ENCODE peak calls at places on chromosomes 1 and 21, in six cellular contexts. One of them, this sample, is unnamed.

GRCh38 chr1:236888903-236889302 is 93.8 kb downstream of the MTR start:
- DNase-seq in body of pancreas: no peak
- DNase-seq in aorta: no peak
- DNase-seq in activated CD4-positive, alpha-beta T cell treated with anti-CD3 and anti-CD28 coated beads for 48 hours: no peak
- DNase-seq in NCI-H510A treated with DMSO at 0.1 percent for 48 hours: no peak
- DNase-seq in activated T-helper 1 cell treated with anti-CD3 and anti-CD28 coated beads, Interleukin-2, amount 50 U/mL, for 16 hours: no peak
- DNase-seq in this sample: no peak

GRCh38 chr21:36965720-36966065 is 776 bp downstream of the HLCS start:
- DNase-seq in body of pancreas: no peak
- DNase-seq in aorta: no peak
- DNase-seq in activated CD4-positive, alpha-beta T cell treated with anti-CD3 and anti-CD28 coated beads for 48 hours: peak; percentile 19
- DNase-seq in NCI-H510A treated with DMSO at 0.1 percent for 48 hours: no peak
- DNase-seq in activated T-helper 1 cell treated with anti-CD3 and anti-CD28 coated beads, Interleukin-2, amount 50 U/mL, for 16 hours: no peak
- DNase-seq in this sample: no peak

GRCh38 chr1:43367026-43367903 is 546 bp downstream of the ELOVL1 start:
- DNase-seq in body of pancreas: no peak
- DNase-seq in aorta: peak; percentile 80
- DNase-seq in activated CD4-positive, alpha-beta T cell treated with anti-CD3 and anti-CD28 coated beads for 48 hours: peak; percentile 55
- DNase-seq in NCI-H510A treated with DMSO at 0.1 percent for 48 hours: peak; percentile 97
- DNase-seq in activated T-helper 1 cell treated with anti-CD3 and anti-CD28 coated beads, Interleukin-2, amount 50 U/mL, for 16 hours: no peak
- DNase-seq in this sample: no peak

GRCh38 chr1:201614262-201615015 is 75.5 kb downstream of the NAV1 start:
- DNase-seq in body of pancreas: no peak
- DNase-seq in aorta: peak; percentile 81
- DNase-seq in activated CD4-positive, alpha-beta T cell treated with anti-CD3 and anti-CD28 coated beads for 48 hours: peak; percentile 4
- DNase-seq in NCI-H510A treated with DMSO at 0.1 percent for 48 hours: no peak
- DNase-seq in activated T-helper 1 cell treated with anti-CD3 and anti-CD28 coated beads, Interleukin-2, amount 50 U/mL, for 16 hours: no peak
- DNase-seq in this sample: no peak

GRCh38 chr1:70140894-70141293 is 64.5 kb downstream of the LRRC40 start:
- DNase-seq in body of pancreas: no peak
- DNase-seq in aorta: no peak
- DNase-seq in activated CD4-positive, alpha-beta T cell treated with anti-CD3 and anti-CD28 coated beads for 48 hours: no peak
- DNase-seq in NCI-H510A treated with DMSO at 0.1 percent for 48 hours: no peak
- DNase-seq in activated T-helper 1 cell treated with anti-CD3 and anti-CD28 coated beads, Interleukin-2, amount 50 U/mL, for 16 hours: no peak
- DNase-seq in this sample: no peak

GRCh38 chr1:223717695-223718363 is 5.5 kb downstream of the CAPN2 start:
- DNase-seq in body of pancreas: no peak
- DNase-seq in aorta: no peak
- DNase-seq in activated CD4-positive, alpha-beta T cell treated with anti-CD3 and anti-CD28 coated beads for 48 hours: no peak
- DNase-seq in NCI-H510A treated with DMSO at 0.1 percent for 48 hours: no peak
- DNase-seq in activated T-helper 1 cell treated with anti-CD3 and anti-CD28 coated beads, Interleukin-2, amount 50 U/mL, for 16 hours: no peak
- DNase-seq in this sample: peak; percentile 87

GRCh38 chr1:46183119-46183842 is 7.0 kb upstream of the P3R3URF start:
- DNase-seq in body of pancreas: peak; percentile 94
- DNase-seq in aorta: peak; percentile 92
- DNase-seq in activated CD4-positive, alpha-beta T cell treated with anti-CD3 and anti-CD28 coated beads for 48 hours: no peak
- DNase-seq in NCI-H510A treated with DMSO at 0.1 percent for 48 hours: peak; percentile 78
- DNase-seq in activated T-helper 1 cell treated with anti-CD3 and anti-CD28 coated beads, Interleukin-2, amount 50 U/mL, for 16 hours: no peak
- DNase-seq in this sample: no peak

GRCh38 chr1:229538945-229539344 is 19.6 kb downstream of the ABCB10 start:
- DNase-seq in body of pancreas: no peak
- DNase-seq in aorta: no peak
- DNase-seq in activated CD4-positive, alpha-beta T cell treated with anti-CD3 and anti-CD28 coated beads for 48 hours: no peak
- DNase-seq in NCI-H510A treated with DMSO at 0.1 percent for 48 hours: no peak
- DNase-seq in activated T-helper 1 cell treated with anti-CD3 and anti-CD28 coated beads, Interleukin-2, amount 50 U/mL, for 16 hours: no peak
- DNase-seq in this sample: no peak

GRCh38 chr21:35050348-35051286 is 1.5 kb upstream of the RUNX1 start:
- DNase-seq in body of pancreas: no peak
- DNase-seq in aorta: no peak
- DNase-seq in activated CD4-positive, alpha-beta T cell treated with anti-CD3 and anti-CD28 coated beads for 48 hours: no peak
- DNase-seq in NCI-H510A treated with DMSO at 0.1 percent for 48 hours: no peak
- DNase-seq in activated T-helper 1 cell treated with anti-CD3 and anti-CD28 coated beads, Interleukin-2, amount 50 U/mL, for 16 hours: no peak
- DNase-seq in this sample: no peak

GRCh38 chr1:94973271-94973922 is 46.5 kb upstream of the CNN3 start:
- DNase-seq in body of pancreas: no peak
- DNase-seq in aorta: no peak
- DNase-seq in activated CD4-positive, alpha-beta T cell treated with anti-CD3 and anti-CD28 coated beads for 48 hours: no peak
- DNase-seq in NCI-H510A treated with DMSO at 0.1 percent for 48 hours: no peak
- DNase-seq in activated T-helper 1 cell treated with anti-CD3 and anti-CD28 coated beads, Interleukin-2, amount 50 U/mL, for 16 hours: no peak
- DNase-seq in this sample: no peak

GRCh38 chr21:32368386-32368785 is 24.4 kb downstream of the URB1 start:
- DNase-seq in body of pancreas: no peak
- DNase-seq in aorta: no peak
- DNase-seq in activated CD4-positive, alpha-beta T cell treated with anti-CD3 and anti-CD28 coated beads for 48 hours: no peak
- DNase-seq in NCI-H510A treated with DMSO at 0.1 percent for 48 hours: no peak
- DNase-seq in activated T-helper 1 cell treated with anti-CD3 and anti-CD28 coated beads, Interleukin-2, amount 50 U/mL, for 16 hours: no peak
- DNase-seq in this sample: no peak

GRCh38 chr1:229041946-229042345 is 229.0 kb upstream of the RAB4A start:
- DNase-seq in body of pancreas: no peak
- DNase-seq in aorta: no peak
- DNase-seq in activated CD4-positive, alpha-beta T cell treated with anti-CD3 and anti-CD28 coated beads for 48 hours: no peak
- DNase-seq in NCI-H510A treated with DMSO at 0.1 percent for 48 hours: no peak
- DNase-seq in activated T-helper 1 cell treated with anti-CD3 and anti-CD28 coated beads, Interleukin-2, amount 50 U/mL, for 16 hours: no peak
- DNase-seq in this sample: no peak

GRCh38 chr1:214518387-214518786 is 33.0 kb downstream of the PTPN14 start:
- DNase-seq in body of pancreas: no peak
- DNase-seq in aorta: no peak
- DNase-seq in activated CD4-positive, alpha-beta T cell treated with anti-CD3 and anti-CD28 coated beads for 48 hours: no peak
- DNase-seq in NCI-H510A treated with DMSO at 0.1 percent for 48 hours: no peak
- DNase-seq in activated T-helper 1 cell treated with anti-CD3 and anti-CD28 coated beads, Interleukin-2, amount 50 U/mL, for 16 hours: no peak
- DNase-seq in this sample: no peak

GRCh38 chr1:22388666-22389455 is 62.8 kb upstream of the ZBTB40 start:
- DNase-seq in body of pancreas: no peak
- DNase-seq in aorta: peak; percentile 47
- DNase-seq in activated CD4-positive, alpha-beta T cell treated with anti-CD3 and anti-CD28 coated beads for 48 hours: no peak
- DNase-seq in NCI-H510A treated with DMSO at 0.1 percent for 48 hours: no peak
- DNase-seq in activated T-helper 1 cell treated with anti-CD3 and anti-CD28 coated beads, Interleukin-2, amount 50 U/mL, for 16 hours: no peak
- DNase-seq in this sample: no peak

GRCh38 chr21:44931137-44931500 is 8.7 kb upstream of the SLX9 start:
- DNase-seq in body of pancreas: no peak
- DNase-seq in aorta: peak; percentile 81
- DNase-seq in activated CD4-positive, alpha-beta T cell treated with anti-CD3 and anti-CD28 coated beads for 48 hours: no peak
- DNase-seq in NCI-H510A treated with DMSO at 0.1 percent for 48 hours: no peak
- DNase-seq in activated T-helper 1 cell treated with anti-CD3 and anti-CD28 coated beads, Interleukin-2, amount 50 U/mL, for 16 hours: no peak
- DNase-seq in this sample: peak; percentile 49